ENCODE peak calls at places on chromosomes 12 and 14, in ten cellular contexts. O is HS-27A; P is nucleus accumbens; Y is non-pigmented ciliary epithelial cell; J is naive thymus-derived CD8-positive, alpha-beta T cell; N is foreskin fibroblast; L is stimulated activated CD4-positive, alpha-beta T cell treated with anti-CD3 and anti-CD28 coated beads, Interleukin-2, amount 100 ng/mL, for 24 hours; A is stimulated activated CD8-positive, alpha-beta memory T cell treated with anti-CD3 and anti-CD28 coated beads, Interleukin-4, amount 100 ng/mL, for 1 hour; D is stimulated activated naive CD8-positive, alpha-beta T cell treated with anti-CD3 and anti-CD28 coated beads, Interleukin-15, Interleukin-2, amounts not matched to agents 100 U/mL and 50 U/mL, for 24 hours; G is activated B cell treated with CpG ODN at 0.5 μM for 24 hours. I is an unnamed sample.

GRCh38 chr12:62917066-62917465 is 17.9 kb downstream of the PPM1H start:
- DNase-seq in O (no peak), P (no peak), Y (no peak), J (no peak), N (no peak), L (no peak), A (no peak), D (no peak), G (no peak), I (no peak)

GRCh38 chr12:130711751-130712150 is 4.3 kb downstream of the RIMBP2 start:
- DNase-seq in O (no peak), P (no peak), Y (no peak), J (no peak), N (no peak), L (no peak), A (no peak), D (no peak), G (no peak), I (no peak)

GRCh38 chr12:3251067-3251466 is 173.9 kb downstream of the TSPAN9 start:
- DNase-seq in O (no peak), P (no peak), Y (no peak), J (no peak), N (no peak), L (no peak), A (no peak), D (no peak), G (no peak), I (no peak)

GRCh38 chr14:105472496-105472991 is 2.1 kb upstream of the CRIP2 start:
- DNase-seq in O (no peak), P (no peak), Y (no peak), J (no peak), N (no peak), L (no peak), A (no peak), D (no peak), G (no peak), I (no peak)

GRCh38 chr12:56873382-56873781 is 60.8 kb downstream of the SDR9C7 start:
- DNase-seq in O (no peak), P (no peak), Y (no peak), J (no peak), N (no peak), L (no peak), A (no peak), D (no peak), G (no peak), I (no peak)

GRCh38 chr12:82765971-82766705 is 79.4 kb downstream of the TMTC2 start:
- DNase-seq in O (no peak), P (no peak), Y (no peak), J (no peak), N (no peak), L (no peak), A (no peak), D (no peak), G (no peak), I (no peak)

GRCh38 chr12:105013892-105014291 is 27.8 kb downstream of the NOPCHAP1 start:
- DNase-seq in O (no peak), P (no peak), Y (no peak), J (no peak), N (peak; percentile 42), L (no peak), A (no peak), D (no peak), G (no peak), I (no peak)

GRCh38 chr12:67758119-67758873 is 109.8 kb downstream of the DYRK2 start:
- DNase-seq in O (no peak), P (no peak), Y (no peak), J (no peak), N (no peak), L (no peak), A (no peak), D (no peak), G (no peak), I (no peak)

GRCh38 chr12:122852336-122853275 is 17.3 kb downstream of the HIP1R start:
- DNase-seq in O (no peak), P (peak; percentile 30), Y (no peak), J (no peak), N (peak; percentile 69), L (no peak), A (no peak), D (no peak), G (no peak), I (no peak)

GRCh38 chr12:26460361-26460760 is 265.0 kb downstream of the SSPN start:
- DNase-seq in O (no peak), P (no peak), Y (no peak), J (no peak), N (no peak), L (no peak), A (no peak), D (no peak), G (no peak), I (no peak)

GRCh38 chr14:90874599-90874998 is 58.4 kb upstream of the TTC7B start:
- DNase-seq in O (no peak), P (no peak), Y (no peak), J (no peak), N (no peak), L (no peak), A (no peak), D (no peak), G (no peak), I (no peak)

GRCh38 chr12:49198431-49199155 is 9.7 kb upstream of the TUBA1A start:
- DNase-seq in O (peak; percentile 40), P (no peak), Y (no peak), J (no peak), N (peak; percentile 97), L (no peak), A (no peak), D (no peak), G (no peak), I (no peak)

GRCh38 chr14:68655021-68655811 is 137.7 kb downstream of the ZFP36L1 start:
- DNase-seq in O (no peak), P (no peak), Y (no peak), J (no peak), N (peak; percentile 74), L (no peak), A (no peak), D (no peak), G (no peak), I (no peak)

GRCh38 chr14:59490756-59491155 is 6.4 kb downstream of the JKAMP start:
- DNase-seq in O (no peak), P (no peak), Y (no peak), J (no peak), N (no peak), L (no peak), A (no peak), D (no peak), G (no peak), I (no peak)

GRCh38 chr14:100645200-100645985 is 58.2 kb upstream of the BEGAIN start:
- DNase-seq in O (peak; percentile 26), P (peak; percentile 24), Y (peak; percentile 44), J (peak; percentile 82), N (peak; percentile 89), L (peak; percentile 91), A (peak; percentile 72), D (peak; percentile 94), G (no peak), I (peak; percentile 92)

GRCh38 chr12:28057856-28058615 is 85.5 kb upstream of the PTHLH start:
- DNase-seq in O (no peak), P (no peak), Y (no peak), J (no peak), N (no peak), L (no peak), A (no peak), D (no peak), G (no peak), I (no peak)

GRCh38 chr12:14390885-14391530 is 25.5 kb downstream of the ATF7IP start:
- DNase-seq in O (no peak), P (no peak), Y (no peak), J (no peak), N (no peak), L (no peak), A (no peak), D (no peak), G (no peak), I (no peak)

GRCh38 chr14:71688576-71688975 is 243.7 kb upstream of the RGS6 start:
- DNase-seq in O (no peak), P (no peak), Y (no peak), J (no peak), N (peak; percentile 35), L (no peak), A (no peak), D (no peak), G (no peak), I (no peak)

GRCh38 chr12:7376196-7376595 is 67.8 kb downstream of the CD163L1 start:
- DNase-seq in O (peak; percentile 12), P (no peak), Y (peak; percentile 51), J (no peak), N (peak; percentile 82), L (no peak), A (no peak), D (no peak), G (no peak), I (no peak)

GRCh38 chr12:58268080-58268479 is 326.7 kb downstream of the ATP23 start:
- DNase-seq in O (no peak), P (no peak), Y (no peak), J (no peak), N (peak; percentile 75), L (no peak), A (no peak), D (no peak), G (no peak), I (no peak)

GRCh38 chr14:77498984-77499527 is 440 bp upstream of the ISM2 start:
- DNase-seq in O (no peak), P (no peak), Y (no peak), J (no peak), N (peak; percentile 34), L (no peak), A (no peak), D (no peak), G (no peak), I (peak; percentile 59)

GRCh38 chr14:33979613-33980276 is 28.9 kb upstream of the EGLN3 start:
- DNase-seq in O (no peak), P (no peak), Y (no peak), J (no peak), N (no peak), L (no peak), A (no peak), D (no peak), G (no peak), I (no peak)

GRCh38 chr12:67741234-67741633 is 92.7 kb downstream of the DYRK2 start:
- DNase-seq in O (no peak), P (no peak), Y (no peak), J (no peak), N (no peak), L (no peak), A (no peak), D (no peak), G (no peak), I (no peak)

GRCh38 chr12:6215932-6216494 is 15.8 kb downstream of the CD9 start:
- DNase-seq in O (peak; percentile 98), P (no peak), Y (peak; percentile 34), J (no peak), N (peak; percentile 86), L (no peak), A (no peak), D (no peak), G (no peak), I (peak; percentile 93)

GRCh38 chr12:4975574-4975973 is 65.9 kb downstream of the KCNA1 start:
- DNase-seq in O (no peak), P (no peak), Y (no peak), J (no peak), N (no peak), L (no peak), A (no peak), D (no peak), G (no peak), I (peak; percentile 66)

GRCh38 chr12:46452061-46452615 is 79.6 kb upstream of the SLC38A2 start:
- DNase-seq in O (no peak), P (no peak), Y (no peak), J (no peak), N (peak; percentile 55), L (no peak), A (no peak), D (no peak), G (no peak), I (no peak)

GRCh38 chr14:72891666-72892102 is 2.2 kb downstream of the DPF3 start:
- DNase-seq in O (no peak), P (no peak), Y (no peak), J (no peak), N (no peak), L (no peak), A (no peak), D (no peak), G (no peak), I (no peak)

GRCh38 chr14:54660712-54661111 is 93.8 kb downstream of the SAMD4A start:
- DNase-seq in O (no peak), P (no peak), Y (no peak), J (no peak), N (no peak), L (no peak), A (no peak), D (no peak), G (no peak), I (no peak)

I was measured in upper lobe of right lung.